ENCODE peak calls at places on chromosome 5, in seven cellular contexts. One of them, this sample, is unnamed.

GRCh38 chr5:178732281-178732680 is 1.8 kb upstream of the ZNF354A start:
- DNase-seq in stomach: no peak
- DNase-seq in right atrium auricular region: no peak
- DNase-seq in cardiac muscle cell: no peak
- DNase-seq in PC-9: no peak
- DNase-seq in GM23248: no peak
- DNase-seq in Karpas-422: no peak
- DNase-seq in this sample: no peak

GRCh38 chr5:74206571-74207550 is 433.7 kb downstream of the ENC1 start:
- DNase-seq in stomach: peak; percentile 45
- DNase-seq in PC-9: no peak
- DNase-seq in Karpas-422: no peak
- DNase-seq in right atrium auricular region: peak; percentile 67
- DNase-seq in GM23248: peak; percentile 92
- DNase-seq in cardiac muscle cell: peak; percentile 89
- DNase-seq in this sample: peak; percentile 83

GRCh38 chr5:40483316-40483715 is 196.4 kb upstream of the PTGER4 start:
- DNase-seq in PC-9: peak; percentile 33
- DNase-seq in right atrium auricular region: no peak
- DNase-seq in GM23248: peak; percentile 8
- DNase-seq in cardiac muscle cell: peak; percentile 27
- DNase-seq in Karpas-422: no peak
- DNase-seq in stomach: no peak
- DNase-seq in this sample: no peak

GRCh38 chr5:168699002-168699401 is 119.8 kb upstream of the PANK3 start:
- DNase-seq in cardiac muscle cell: no peak
- DNase-seq in PC-9: no peak
- DNase-seq in right atrium auricular region: no peak
- DNase-seq in stomach: no peak
- DNase-seq in GM23248: peak; percentile 32
- DNase-seq in Karpas-422: no peak
- DNase-seq in this sample: no peak

GRCh38 chr5:132496631-132497487 is 6.3 kb upstream of the IRF1 start:
- DNase-seq in stomach: peak; percentile 93
- DNase-seq in right atrium auricular region: peak; percentile 92
- DNase-seq in Karpas-422: peak; percentile 83
- DNase-seq in PC-9: peak; percentile 75
- DNase-seq in GM23248: peak; percentile 86
- DNase-seq in cardiac muscle cell: peak; percentile 96
- DNase-seq in this sample: peak; percentile 96

GRCh38 chr5:172454355-172455086 is at the start of gene SH3PXD2B:
- DNase-seq in stomach: peak; percentile 63
- DNase-seq in PC-9: no peak
- DNase-seq in cardiac muscle cell: peak; percentile 79
- DNase-seq in right atrium auricular region: no peak
- DNase-seq in GM23248: peak; percentile 82
- DNase-seq in Karpas-422: peak; percentile 53
- DNase-seq in this sample: peak; percentile 57

GRCh38 chr5:172845190-172845975 is 11.3 kb downstream of the ERGIC1 start:
- DNase-seq in GM23248: no peak
- DNase-seq in stomach: no peak
- DNase-seq in right atrium auricular region: no peak
- DNase-seq in PC-9: no peak
- DNase-seq in cardiac muscle cell: no peak
- DNase-seq in Karpas-422: no peak
- DNase-seq in this sample: no peak

GRCh38 chr5:177399903-177400868 is at the start of gene PFN3:
- DNase-seq in stomach: peak; percentile 43
- DNase-seq in Karpas-422: no peak
- DNase-seq in PC-9: no peak
- DNase-seq in GM23248: peak; percentile 59
- DNase-seq in cardiac muscle cell: peak; percentile 65
- DNase-seq in right atrium auricular region: no peak
- DNase-seq in this sample: no peak

GRCh38 chr5:139147743-139148079 is 50.5 kb downstream of the SIL1 start:
- DNase-seq in stomach: peak; percentile 83
- DNase-seq in cardiac muscle cell: peak; percentile 84
- DNase-seq in PC-9: no peak
- DNase-seq in Karpas-422: no peak
- DNase-seq in right atrium auricular region: no peak
- DNase-seq in GM23248: peak; percentile 77
- DNase-seq in this sample: no peak

GRCh38 chr5:93267736-93268135 is 313.3 kb downstream of the NR2F1-AS1 start:
- DNase-seq in cardiac muscle cell: no peak
- DNase-seq in right atrium auricular region: no peak
- DNase-seq in PC-9: no peak
- DNase-seq in GM23248: no peak
- DNase-seq in stomach: no peak
- DNase-seq in Karpas-422: no peak
- DNase-seq in this sample: no peak

GRCh38 chr5:73448072-73448432 is 525 bp downstream of the FOXD1 start:
- DNase-seq in right atrium auricular region: no peak
- DNase-seq in Karpas-422: no peak
- DNase-seq in stomach: no peak
- DNase-seq in PC-9: no peak
- DNase-seq in GM23248: no peak
- DNase-seq in cardiac muscle cell: no peak
- DNase-seq in this sample: peak; percentile 62

GRCh38 chr5:131384616-131385214 is 120.9 kb downstream of the CDC42SE2 start:
- DNase-seq in GM23248: peak; percentile 33
- DNase-seq in stomach: no peak
- DNase-seq in PC-9: no peak
- DNase-seq in cardiac muscle cell: no peak
- DNase-seq in Karpas-422: no peak
- DNase-seq in right atrium auricular region: no peak
- DNase-seq in this sample: no peak
- H3K4me1 ChIP-seq in GM23248: no peaks in the 10 kb centered on the region
- H3K4me1 ChIP-seq in stomach: peaks cover 52% of the 10 kb centered on the region
- H3K4me1 ChIP-seq in PC-9: peaks cover 8% of the 10 kb centered on the region
- H3K4me1 ChIP-seq in cardiac muscle cell: peaks cover 11% of the 10 kb centered on the region
- H3K4me1 ChIP-seq in Karpas-422: peaks cover 23% of the 10 kb centered on the region
- H3K4me1 ChIP-seq in right atrium auricular region: peaks cover 22% of the 10 kb centered on the region
- H3K4me1 ChIP-seq in this sample: peaks cover 14% of the 10 kb centered on the region

GRCh38 chr5:56433039-56433438 is 199.9 kb upstream of the ANKRD55 start:
- DNase-seq in stomach: no peak
- DNase-seq in GM23248: no peak
- DNase-seq in right atrium auricular region: no peak
- DNase-seq in PC-9: no peak
- DNase-seq in Karpas-422: no peak
- DNase-seq in cardiac muscle cell: no peak
- DNase-seq in this sample: no peak
- H3K9me3 ChIP-seq in stomach: no peaks in the 10 kb centered on the region
- H3K9me3 ChIP-seq in GM23248: no peaks in the 10 kb centered on the region
- H3K9me3 ChIP-seq in right atrium auricular region: no peaks in the 10 kb centered on the region
- H3K9me3 ChIP-seq in PC-9: peaks cover 6% of the 10 kb centered on the region
- H3K9me3 ChIP-seq in Karpas-422: no peaks in the 10 kb centered on the region
- H3K9me3 ChIP-seq in cardiac muscle cell: no peaks in the 10 kb centered on the region
- H3K9me3 ChIP-seq in this sample: no peaks in the 10 kb centered on the region

DNA sequence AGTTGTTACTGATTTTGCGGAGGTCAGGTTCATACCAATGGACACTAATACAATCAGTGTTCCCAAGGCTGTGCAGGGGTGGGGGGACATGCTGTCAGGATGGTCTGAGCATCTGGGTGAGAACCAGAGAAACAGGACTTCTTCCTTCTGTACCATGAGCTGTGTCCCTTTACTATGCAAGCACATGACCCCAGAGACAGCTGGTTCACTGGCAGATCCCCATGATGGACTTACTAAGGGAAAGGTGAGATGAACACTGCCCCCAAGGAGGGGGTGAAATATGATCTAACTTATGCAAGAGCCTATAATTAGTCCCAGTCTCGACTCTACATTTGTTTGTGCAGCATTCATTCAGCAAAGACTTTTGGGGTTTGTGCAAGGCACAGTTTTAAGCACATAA is 91.4 kb downstream of the LIFR start:
- DNase-seq in GM23248: peak; percentile 32
- DNase-seq in stomach: no peak
- DNase-seq in Karpas-422: no peak
- DNase-seq in cardiac muscle cell: no peak
- DNase-seq in right atrium auricular region: no peak
- DNase-seq in PC-9: no peak
- DNase-seq in this sample: no peak
- H3K4me1 ChIP-seq in GM23248: peaks cover 55% of the 10 kb centered on the region
- H3K4me1 ChIP-seq in stomach: peaks cover 60% of the 10 kb centered on the region
- H3K4me1 ChIP-seq in Karpas-422: peaks cover 5% of the 10 kb centered on the region
- H3K4me1 ChIP-seq in cardiac muscle cell: peaks cover 33% of the 10 kb centered on the region
- H3K4me1 ChIP-seq in right atrium auricular region: peaks cover 74% of the 10 kb centered on the region
- H3K4me1 ChIP-seq in PC-9: peaks cover 14% of the 10 kb centered on the region
- H3K4me1 ChIP-seq in this sample: peaks cover 60% of the 10 kb centered on the region

GRCh38 chr5:9589049-9589835 is 40.9 kb downstream of the TAS2R1 start:
- DNase-seq in right atrium auricular region: no peak
- DNase-seq in PC-9: no peak
- DNase-seq in Karpas-422: no peak
- DNase-seq in stomach: no peak
- DNase-seq in GM23248: no peak
- DNase-seq in cardiac muscle cell: no peak
- DNase-seq in this sample: no peak
- H3K9me3 ChIP-seq in right atrium auricular region: no peaks in the 10 kb centered on the region
- H3K9me3 ChIP-seq in PC-9: no peaks in the 10 kb centered on the region
- H3K9me3 ChIP-seq in Karpas-422: no peaks in the 10 kb centered on the region
- H3K9me3 ChIP-seq in stomach: no peaks in the 10 kb centered on the region
- H3K9me3 ChIP-seq in GM23248: no peaks in the 10 kb centered on the region
- H3K9me3 ChIP-seq in cardiac muscle cell: no peaks in the 10 kb centered on the region
- H3K9me3 ChIP-seq in this sample: no peaks in the 10 kb centered on the region

GRCh38 chr5:59709833-59710232 is 183.7 kb downstream of the PDE4D start:
- DNase-seq in cardiac muscle cell: peak; percentile 86
- DNase-seq in GM23248: peak; percentile 79
- DNase-seq in PC-9: no peak
- DNase-seq in Karpas-422: no peak
- DNase-seq in right atrium auricular region: no peak
- DNase-seq in stomach: peak; percentile 31
- DNase-seq in this sample: peak; percentile 56

GRCh38 chr5:59711316-59711715 is 182.2 kb downstream of the PDE4D start:
- DNase-seq in Karpas-422: no peak
- DNase-seq in GM23248: peak; percentile 10
- DNase-seq in cardiac muscle cell: peak; percentile 72
- DNase-seq in stomach: no peak
- DNase-seq in right atrium auricular region: no peak
- DNase-seq in PC-9: no peak
- DNase-seq in this sample: no peak

GRCh38 chr5:59713488-59713844 is 180.1 kb downstream of the PDE4D start:
- DNase-seq in stomach: no peak
- DNase-seq in PC-9: no peak
- DNase-seq in GM23248: no peak
- DNase-seq in cardiac muscle cell: no peak
- DNase-seq in Karpas-422: no peak
- DNase-seq in right atrium auricular region: no peak
- DNase-seq in this sample: no peak

GRCh38 chr5:59712836-59713487 is 180.6 kb downstream of the PDE4D start:
- DNase-seq in Karpas-422: peak; percentile 44
- DNase-seq in PC-9: no peak
- DNase-seq in stomach: no peak
- DNase-seq in right atrium auricular region: no peak
- DNase-seq in GM23248: no peak
- DNase-seq in cardiac muscle cell: peak; percentile 53
- DNase-seq in this sample: no peak

DNA sequence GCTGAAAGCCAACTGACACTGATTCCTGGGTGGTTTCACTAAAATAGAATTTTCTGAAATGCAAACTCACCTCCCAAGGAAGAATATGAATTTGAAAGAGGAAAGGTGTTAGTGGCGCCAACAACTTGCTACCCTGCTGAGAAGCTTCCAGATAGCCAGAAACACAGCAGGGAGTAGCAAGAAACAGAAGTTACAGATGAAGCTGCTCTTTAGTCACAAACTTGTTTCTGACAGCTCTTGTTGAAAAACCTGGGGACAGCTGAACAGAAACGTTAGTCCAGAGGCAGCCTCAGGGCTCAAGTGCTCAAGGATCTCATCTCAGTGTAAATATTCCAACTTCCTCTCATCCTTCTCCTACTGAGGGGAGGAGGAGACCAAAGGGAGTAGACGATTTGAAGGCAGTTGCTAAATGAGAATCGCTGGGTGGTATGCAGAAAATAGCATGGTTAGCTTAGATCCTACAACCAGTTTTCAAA is 184.1 kb downstream of the PDE4D start:
- DNase-seq in Karpas-422: no peak
- DNase-seq in GM23248: no peak
- DNase-seq in PC-9: no peak
- DNase-seq in right atrium auricular region: no peak
- DNase-seq in cardiac muscle cell: no peak
- DNase-seq in stomach: no peak
- DNase-seq in this sample: peak; percentile 3
- H3K4me1 ChIP-seq in Karpas-422: no peaks in the 10 kb centered on the region
- H3K4me1 ChIP-seq in GM23248: peaks cover 6% of the 10 kb centered on the region
- H3K4me1 ChIP-seq in PC-9: no peaks in the 10 kb centered on the region
- H3K4me1 ChIP-seq in right atrium auricular region: no peaks in the 10 kb centered on the region
- H3K4me1 ChIP-seq in cardiac muscle cell: peaks cover 7% of the 10 kb centered on the region
- H3K4me1 ChIP-seq in stomach: peaks cover 13% of the 10 kb centered on the region
- H3K4me1 ChIP-seq in this sample: peaks cover 12% of the 10 kb centered on the region

DNA sequence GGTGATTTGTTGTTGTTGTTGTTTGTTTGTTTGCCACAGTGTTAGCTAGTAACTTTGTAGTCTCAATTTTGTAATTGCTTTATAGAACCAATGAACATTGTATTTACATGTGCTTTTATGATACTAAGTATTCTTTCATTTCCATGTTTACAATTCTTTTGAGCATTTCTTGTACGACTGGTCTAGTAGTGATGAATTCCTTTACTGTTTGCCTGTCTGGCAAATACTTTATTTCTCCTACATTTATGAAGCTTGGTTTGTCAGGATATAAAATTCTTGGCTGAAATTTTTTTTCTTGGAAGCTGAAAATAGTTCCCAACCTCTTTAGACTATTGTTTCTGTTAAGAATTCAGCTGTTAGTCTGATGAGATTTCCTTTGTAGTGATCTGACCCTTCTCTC is 55.6 kb upstream of the SNCAIP start:
- DNase-seq in Karpas-422: no peak
- DNase-seq in PC-9: no peak
- DNase-seq in cardiac muscle cell: no peak
- DNase-seq in right atrium auricular region: no peak
- DNase-seq in stomach: no peak
- DNase-seq in GM23248: no peak
- DNase-seq in this sample: no peak
- H3K9me3 ChIP-seq in Karpas-422: peaks cover 14% of the 10 kb centered on the region
- H3K9me3 ChIP-seq in PC-9: no peaks in the 10 kb centered on the region
- H3K9me3 ChIP-seq in cardiac muscle cell: no peaks in the 10 kb centered on the region
- H3K9me3 ChIP-seq in right atrium auricular region: no peaks in the 10 kb centered on the region
- H3K9me3 ChIP-seq in stomach: peaks cover 38% of the 10 kb centered on the region
- H3K9me3 ChIP-seq in GM23248: no peaks in the 10 kb centered on the region
- H3K9me3 ChIP-seq in this sample: peaks cover 5% of the 10 kb centered on the region